ENCODE peak calls at places on chromosomes 2 and 18, in five cellular contexts. D is amniotic stem cell; L is activated naive CD8-positive, alpha-beta T cell treated with anti-CD3 and anti-CD28 coated beads, Interleukin-2, amount 50 U/mL, for 24 hours; G is upper lobe of right lung; X is H9. V is an unnamed sample.

GRCh38 chr2:240170354-240170735 is 29.9 kb upstream of the OTOS start:
- DNase-seq in D (no peak), L (no peak), G (peak), X (no peak), V (no peak)

GRCh38 chr2:168030862-168031624 is 216.4 kb downstream of the STK39 start:
- DNase-seq in D (peak), L (peak), G (no peak), X (no peak), V (no peak)

GRCh38 chr2:71721362-71721665 is 268.0 kb downstream of the DYSF start:
- DNase-seq in D (no peak), L (no peak), G (no peak), X (no peak), V (no peak)

GRCh38 chr18:77054606-77055428 is 77.8 kb downstream of the MBP start:
- DNase-seq in D (peak), L (peak), G (peak), X (peak), V (peak)

GRCh38 chr2:45626387-45627010 is 15.4 kb upstream of the SRBD1 start:
- DNase-seq in D (no peak), L (no peak), G (no peak), X (no peak), V (no peak)

GRCh38 chr2:7752291-7752690 is 835.1 kb downstream of the RNF144A start:
- DNase-seq in D (no peak), L (no peak), G (no peak), X (no peak), V (no peak)

GRCh38 chr2:141311430-141311829 is 819.4 kb downstream of the LRP1B start:
- DNase-seq in D (no peak), L (no peak), G (no peak), X (no peak), V (no peak)

GRCh38 chr2:120820263-120820884 is 84.7 kb downstream of the GLI2 start:
- DNase-seq in D (peak), L (no peak), G (no peak), X (no peak), V (no peak)

GRCh38 chr2:170221317-170222288 is 43.7 kb downstream of the MYO3B start:
- DNase-seq in D (no peak), L (no peak), G (no peak), X (no peak), V (no peak)

GRCh38 chr2:36351291-36352023 is 4.1 kb upstream of the CRIM1 start:
- DNase-seq in D (no peak), L (no peak), G (no peak), X (no peak), V (no peak)

GRCh38 chr18:59540356-59540755 is 156.9 kb downstream of the CCBE1 start:
- DNase-seq in D (no peak), L (no peak), G (no peak), X (no peak), V (no peak)

GRCh38 chr2:134259571-134259970 is 5.7 kb downstream of the MGAT5 start:
- DNase-seq in D (no peak), L (no peak), G (no peak), X (no peak), V (no peak)

GRCh38 chr2:55311444-55311870 is 42.4 kb upstream of the MTIF2 start:
- DNase-seq in D (no peak), L (no peak), G (no peak), X (no peak), V (no peak)

GRCh38 chr2:28608061-28608828 is 112.4 kb downstream of the PLB1 start:
- DNase-seq in D (no peak), L (no peak), G (no peak), X (no peak), V (no peak)

GRCh38 chr2:130873700-130874346 is 37.1 kb downstream of the ARHGEF4 start:
- DNase-seq in D (peak), L (peak), G (peak), X (peak), V (peak)